ENCODE peak calls at places on chromosomes 7 and 10, in eight cellular contexts. X is H1, J is adrenal gland, I is transverse colon, B is ovary, T is IMR-90, V is HepG2, F is esophagus squamous epithelium. L is an unnamed sample.
A peak's percentile ranks its signal among the peaks of the same experiment; 100 is the strongest.

GRCh38 chr7:98210513-98211220 is 572 bp upstream of the BHLHA15 start:
- DNase-seq in I (peak; percentile 24), F (no peak), T (no peak), V (no peak), X (peak; percentile 79), B (no peak), J (no peak), L (no peak)

GRCh38 chr10:101291254-101292193 is 62.3 kb upstream of the LBX1 start:
- DNase-seq in T (peak; percentile 23), B (peak; percentile 39), I (peak; percentile 36), V (peak; percentile 30), J (peak; percentile 44), X (peak; percentile 86), F (no peak), L (no peak)

GRCh38 chr7:55083206-55083605 is 64.4 kb downstream of the EGFR start:
- DNase-seq in B (no peak), I (no peak), J (no peak), X (no peak), T (peak; percentile 70), V (no peak), F (no peak), L (no peak)

GRCh38 chr7:82672078-82672477 is 228.5 kb upstream of the CACNA2D1 start:
- DNase-seq in T (peak; percentile 30), F (no peak), I (no peak), J (no peak), X (no peak), B (no peak), V (no peak), L (no peak)

GRCh38 chr10:92638037-92638436 is 45.1 kb downstream of the KIF11 start:
- DNase-seq in F (no peak), T (no peak), V (no peak), B (no peak), X (no peak), J (no peak), I (no peak), L (no peak)

GRCh38 chr10:45382591-45382990 is 8.6 kb downstream of the ALOX5 start:
- DNase-seq in X (no peak), F (no peak), I (no peak), B (no peak), J (no peak), T (no peak), V (no peak), L (no peak)

GRCh38 chr10:62037166-62037831 is 135.8 kb downstream of the ARID5B start:
- DNase-seq in I (no peak), X (no peak), V (peak; percentile 79), T (peak; percentile 72), F (no peak), B (no peak), J (no peak), L (no peak)

GRCh38 chr10:86756511-86757109 is at the start of gene BMPR1A:
- DNase-seq in V (no peak), B (peak; percentile 91), F (peak; percentile 25), J (peak; percentile 88), I (no peak), T (peak; percentile 86), X (no peak), L (peak; percentile 30)

GRCh38 chr10:89518108-89518507 is 17.3 kb downstream of the SLC16A12 start:
- DNase-seq in T (no peak), J (no peak), X (no peak), I (no peak), F (no peak), B (no peak), V (no peak), L (no peak)

GRCh38 chr7:27165089-27165654 is at the start of gene HOXA9:
- DNase-seq in T (peak; percentile 61), I (peak; percentile 87), X (no peak), J (peak; percentile 89), B (no peak), V (no peak), F (no peak), L (no peak)
- TF ChIP-seq POLR2A in T (no peak), I (peak; percentile 77), X (no peak), J (no peak), B (no peak), V (no peak), F (no peak), L (no peak)

GRCh38 chr7:5636446-5636835 is 145.0 kb downstream of the RNF216 start:
- DNase-seq in F (no peak), X (no peak), T (no peak), B (no peak), I (no peak), J (no peak), V (peak; percentile 32), L (no peak)

GRCh38 chr7:5631752-5632151 is 149.7 kb downstream of the RNF216 start:
- DNase-seq in T (no peak), B (no peak), I (no peak), F (no peak), X (no peak), J (no peak), V (no peak), L (no peak)

GRCh38 chr7:5633161-5634106 is 148.0 kb downstream of the RNF216 start:
- DNase-seq in T (no peak), F (no peak), B (no peak), J (no peak), X (no peak), V (no peak), I (no peak), L (no peak)

GRCh38 chr7:5635461-5636445 is 145.7 kb downstream of the RNF216 start:
- DNase-seq in B (no peak), V (peak; percentile 57), I (no peak), F (no peak), X (no peak), T (no peak), J (no peak), L (no peak)

GRCh38 chr7:5634107-5634950 is 147.1 kb downstream of the RNF216 start:
- DNase-seq in V (no peak), B (peak; percentile 53), X (peak; percentile 72), F (no peak), T (peak; percentile 94), J (peak; percentile 60), I (peak; percentile 65), L (no peak)
- H3K4me3 ChIP-seq in V (no peak overlapping the region), B (no peak overlapping the region), X (peak overlapping the region; percentile 31), F (peak overlapping the region; percentile 25), T (no peak overlapping the region), J (no peak overlapping the region), I (no peak overlapping the region), L (no peak overlapping the region)

GRCh38 chr7:22859676-22860290 is 37.1 kb upstream of the TOMM7 start:
- DNase-seq in X (no peak), T (no peak), I (no peak), F (no peak), J (no peak), B (no peak), V (peak; percentile 30), L (no peak)

GRCh38 chr7:22860784-22861482 is 38.3 kb upstream of the TOMM7 start:
- DNase-seq in V (peak; percentile 13), X (no peak), B (no peak), T (no peak), F (no peak), J (no peak), I (no peak), L (no peak)

GRCh38 chr7:22860337-22860736 is 37.7 kb upstream of the TOMM7 start:
- DNase-seq in I (no peak), F (no peak), X (no peak), V (no peak), T (no peak), B (no peak), J (no peak), L (no peak)

GRCh38 chr7:22858274-22858639 is 35.6 kb upstream of the TOMM7 start:
- DNase-seq in I (no peak), B (no peak), T (no peak), J (no peak), X (no peak), V (no peak), F (no peak), L (no peak)

GRCh38 chr7:22858640-22859561 is 36.3 kb upstream of the TOMM7 start:
- DNase-seq in B (no peak), I (no peak), X (no peak), F (no peak), V (no peak), T (peak; percentile 99), J (no peak), L (no peak)
- H3K36me3 ChIP-seq in B (no peaks in the 10 kb centered on the region), I (no peaks in the 10 kb centered on the region), X (peaks cover 37% of the 10 kb centered on the region), F (no peaks in the 10 kb centered on the region), V (no peaks in the 10 kb centered on the region), T (peaks cover 4% of the 10 kb centered on the region), J (no peaks in the 10 kb centered on the region), L (no peaks in the 10 kb centered on the region)

DNA sequence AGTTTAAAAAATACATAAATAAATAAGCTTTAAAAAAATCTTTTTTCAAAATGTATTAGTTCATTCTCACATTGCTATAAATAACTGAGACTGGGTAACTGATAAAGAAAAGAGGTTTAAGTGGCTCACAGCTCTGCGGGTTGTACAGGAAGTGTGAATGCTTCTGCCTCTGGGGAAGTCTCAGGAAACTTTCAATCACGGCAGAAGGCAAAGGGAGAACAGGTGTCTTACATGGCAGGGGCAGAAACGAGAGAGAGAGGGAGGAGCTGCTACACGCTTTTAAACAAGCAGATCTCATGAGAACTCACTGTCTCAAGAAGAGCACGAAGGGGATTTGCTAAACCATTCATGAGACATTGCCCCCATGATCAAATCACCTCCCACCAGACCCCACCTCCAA is 114.6 kb downstream of the DNAJC1 start:
- DNase-seq in J (no peak), V (no peak), X (no peak), B (no peak), T (no peak), I (peak; percentile 10), F (no peak), L (no peak)
- TF ChIP-seq POLR2A in J (no peak), V (no peak), X (no peak), B (no peak), T (no peak), I (no peak), F (no peak), L (no peak)